ENCODE peak calls at places on chromosomes 4 and X, in seven cellular contexts. H, G, O, X, W, N and P are unnamed samples.

GRCh38 chrX:149453030-149453429 is 52.1 kb downstream of the IDS start:
- DNase-seq in H (peak), G (no peak), O (peak), X (no peak), W (peak), N (no peak), P (no peak)

GRCh38 chrX:39972340-39972739 is 125.4 kb downstream of the BCOR start:
- DNase-seq in H (no peak), G (no peak), O (no peak), X (no peak), W (no peak), N (no peak), P (no peak)

GRCh38 chr4:91035276-91035675 is 908.1 kb downstream of the CCSER1 start:
- DNase-seq in H (no peak), G (no peak), O (no peak), X (no peak), W (no peak), N (no peak), P (no peak)

GRCh38 chrX:40468033-40468979 is 112.5 kb upstream of the ATP6AP2 start:
- DNase-seq in H (peak), G (no peak), O (peak), X (peak), W (peak), N (peak), P (no peak)

GRCh38 chr4:123452585-123452984 is 56.0 kb downstream of the SPRY1 start:
- DNase-seq in H (peak), G (no peak), O (no peak), X (no peak), W (no peak), N (peak), P (no peak)

GRCh38 chrX:19017271-19017670 is 33.4 kb upstream of the PHKA2 start:
- DNase-seq in H (no peak), G (no peak), O (peak), X (no peak), W (no peak), N (peak), P (no peak)

GRCh38 chrX:115058276-115058675 is 40.9 kb upstream of the IL13RA2 start:
- DNase-seq in H (peak), G (no peak), O (no peak), X (no peak), W (no peak), N (no peak), P (no peak)

GRCh38 chrX:47160781-47161180 is 15.8 kb downstream of the RBM10 start:
- DNase-seq in H (no peak), G (no peak), O (no peak), X (no peak), W (no peak), N (no peak), P (no peak)

GRCh38 chrX:8139713-8140112 is 31.4 kb downstream of the VCX2 start:
- DNase-seq in H (no peak), G (no peak), O (no peak), X (no peak), W (no peak), N (no peak), P (no peak)

GRCh38 chr4:25092139-25092538 is 61.4 kb upstream of the LGI2 start:
- DNase-seq in H (no peak), G (no peak), O (no peak), X (no peak), W (no peak), N (no peak), P (peak)

GRCh38 chrX:133869270-133869669 is 116.1 kb downstream of the GPC3 start:
- DNase-seq in H (no peak), G (no peak), O (no peak), X (no peak), W (no peak), N (no peak), P (no peak)

GRCh38 chrX:68685722-68686683 is 38.5 kb downstream of the STARD8 start:
- DNase-seq in H (peak), G (no peak), O (peak), X (no peak), W (no peak), N (no peak), P (no peak)

GRCh38 chrX:19709812-19710518 is 177.4 kb downstream of the SH3KBP1 start:
- DNase-seq in H (peak), G (no peak), O (no peak), X (no peak), W (peak), N (no peak), P (no peak)

GRCh38 chr4:3688018-3688998 is 77.9 kb upstream of the ADRA2C start:
- DNase-seq in H (no peak), G (no peak), O (no peak), X (no peak), W (no peak), N (no peak), P (no peak)

GRCh38 chr4:84237008-84237407 is 262.1 kb downstream of the NKX6-1 start:
- DNase-seq in H (no peak), G (no peak), O (no peak), X (no peak), W (no peak), N (no peak), P (no peak)

GRCh38 chr4:39713691-39714090 is 15.8 kb downstream of the UBE2K start:
- DNase-seq in H (no peak), G (no peak), O (no peak), X (no peak), W (no peak), N (no peak), P (no peak)

GRCh38 chr4:186939766-186940165 is 216.1 kb upstream of the FAT1 start:
- DNase-seq in H (no peak), G (no peak), O (no peak), X (no peak), W (no peak), N (no peak), P (no peak)

GRCh38 chrX:129823523-129823922 is 20.2 kb downstream of the ZDHHC9 start:
- DNase-seq in H (no peak), G (no peak), O (no peak), X (no peak), W (no peak), N (no peak), P (no peak)

GRCh38 chr4:80918004-80918403 is 112.5 kb upstream of the BMP3 start:
- DNase-seq in H (no peak), G (no peak), O (no peak), X (no peak), W (no peak), N (no peak), P (peak)

GRCh38 chr4:140666889-140667614 is 89.1 kb downstream of the TBC1D9 start:
- DNase-seq in H (no peak), G (no peak), O (no peak), X (no peak), W (no peak), N (no peak), P (no peak)

GRCh38 chrX:108267561-108267960 is 170.7 kb downstream of the COL4A6 start:
- DNase-seq in H (no peak), G (no peak), O (no peak), X (no peak), W (no peak), N (no peak), P (no peak)

GRCh38 chrX:119981286-119982070 is 37.9 kb upstream of the NKAP start:
- DNase-seq in H (peak), G (no peak), O (no peak), X (no peak), W (peak), N (peak), P (no peak)

GRCh38 chrX:45329217-45329616 is 128.5 kb upstream of the DIPK2B start:
- DNase-seq in H (no peak), G (no peak), O (no peak), X (no peak), W (peak), N (no peak), P (no peak)

GRCh38 chrX:106246511-106246910 is 78.4 kb downstream of the PWWP3B start:
- DNase-seq in H (no peak), G (no peak), O (no peak), X (no peak), W (no peak), N (no peak), P (no peak)

GRCh38 chrX:16695079-16695676 is 17.3 kb downstream of the CTPS2 start:
- DNase-seq in H (peak), G (no peak), O (peak), X (no peak), W (peak), N (peak), P (peak)

GRCh38 chrX:150766351-150767044 is 73.3 kb downstream of the MTMR1 start:
- DNase-seq in H (no peak), G (no peak), O (peak), X (no peak), W (no peak), N (no peak), P (no peak)

GRCh38 chrX:5646818-5647217 is 581.8 kb downstream of the NLGN4X start:
- DNase-seq in H (no peak), G (no peak), O (no peak), X (peak), W (no peak), N (no peak), P (no peak)

GRCh38 chrX:45050558-45050957 is 150.1 kb downstream of the DIPK2B start:
- DNase-seq in H (no peak), G (no peak), O (no peak), X (no peak), W (no peak), N (no peak), P (no peak)

GRCh38 chr4:13920111-13920875 is 292.8 kb upstream of the BOD1L1 start:
- DNase-seq in H (no peak), G (peak), O (no peak), X (no peak), W (no peak), N (no peak), P (no peak)

GRCh38 chr4:13919021-13919441 is 291.5 kb upstream of the BOD1L1 start:
- DNase-seq in H (no peak), G (no peak), O (no peak), X (no peak), W (no peak), N (no peak), P (no peak)

GRCh38 chr4:13921805-13922204 is 294.3 kb upstream of the BOD1L1 start:
- DNase-seq in H (no peak), G (no peak), O (no peak), X (no peak), W (no peak), N (peak), P (no peak)

GRCh38 chr4:13922459-13922858 is 294.9 kb upstream of the BOD1L1 start:
- DNase-seq in H (no peak), G (no peak), O (no peak), X (no peak), W (no peak), N (no peak), P (no peak)

GRCh38 chr4:13920901-13921300 is 293.4 kb upstream of the BOD1L1 start:
- DNase-seq in H (peak), G (peak), O (no peak), X (no peak), W (no peak), N (peak), P (no peak)
- TF ChIP-seq POLR2AphosphoS5 in H (peak), G (no peak), O (no peak), X (no peak), W (no peak), N (no peak), P (no peak)

GRCh38 chr4:47519239-47519883 is 34.3 kb downstream of the ATP10D start:
- DNase-seq in H (no peak), G (no peak), O (no peak), X (peak), W (no peak), N (no peak), P (no peak)
- H3K9ac ChIP-seq in H (no peak), G (no peak), O (no peak), X (peak), W (no peak), N (no peak), P (no peak)

GRCh38 chrX:25004040-25004439 is 11.7 kb downstream of the ARX start:
- DNase-seq in H (no peak), G (no peak), O (no peak), X (no peak), W (no peak), N (no peak), P (no peak)
- TF ChIP-seq EZH2 in H (no peak), G (no peak), O (no peak), X (no peak), W (no peak), N (no peak), P (no peak)

GRCh38 chr4:7738458-7739076 is 201.1 kb downstream of the AFAP1 start:
- DNase-seq in H (no peak), G (no peak), O (no peak), X (no peak), W (no peak), N (no peak), P (no peak)
- TF ChIP-seq POLR2AphosphoS5 in H (no peak), G (no peak), O (no peak), X (no peak), W (no peak), N (no peak), P (no peak)

GRCh38 chrX:100980608-100981497 is 11.3 kb downstream of the ARL13A start:
- DNase-seq in H (peak), G (no peak), O (no peak), X (no peak), W (peak), N (peak), P (no peak)

GRCh38 chrX:100984818-100985217 is 15.3 kb downstream of the ARL13A start:
- DNase-seq in H (no peak), G (no peak), O (no peak), X (no peak), W (no peak), N (no peak), P (no peak)

GRCh38 chrX:100976211-100976610 is 6.7 kb downstream of the ARL13A start:
- DNase-seq in H (no peak), G (no peak), O (no peak), X (no peak), W (no peak), N (no peak), P (no peak)

GRCh38 chrX:100975212-100975611 is 5.7 kb downstream of the ARL13A start:
- DNase-seq in H (no peak), G (no peak), O (no peak), X (no peak), W (no peak), N (no peak), P (no peak)

DNA sequence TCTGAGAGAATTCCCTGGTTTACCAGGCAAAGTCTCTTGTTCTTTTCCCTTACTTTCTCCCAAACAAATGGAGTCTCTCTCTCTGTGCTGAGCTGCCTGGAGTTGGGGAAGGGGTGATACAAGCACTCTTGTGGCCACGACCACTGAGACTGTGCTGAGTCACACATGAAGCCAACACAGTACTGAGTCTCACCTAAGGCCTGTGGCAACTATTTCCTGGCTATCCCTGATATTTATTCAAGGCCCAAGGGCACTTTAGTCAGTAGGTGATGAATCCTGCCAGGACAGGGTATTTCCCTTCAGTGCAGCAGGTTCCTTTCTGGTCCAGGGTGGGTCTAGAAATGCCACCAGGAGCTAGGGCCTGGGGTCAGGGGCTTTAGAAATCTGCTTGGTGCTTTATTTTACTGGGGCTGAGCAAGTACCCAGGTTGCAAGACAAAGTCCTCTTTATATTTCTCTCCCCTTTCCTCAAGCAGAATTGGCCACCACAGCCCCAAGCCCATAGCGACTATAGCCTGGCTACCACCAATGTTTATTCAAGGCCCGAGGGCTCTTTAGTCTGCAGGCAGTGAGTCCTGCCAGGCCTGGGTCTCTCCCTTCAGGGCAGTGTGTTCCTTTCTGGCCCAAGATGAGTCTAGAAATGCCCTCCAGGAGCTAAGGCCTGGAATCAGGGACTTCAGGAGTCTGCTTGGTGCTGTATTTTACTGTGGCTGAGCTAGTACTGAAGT is 10.5 kb downstream of the ARL13A start:
- DNase-seq in H (no peak), G (no peak), O (no peak), X (no peak), W (no peak), N (peak), P (no peak)
- H3K9ac ChIP-seq in H (no peak), G (no peak), O (no peak), X (no peak), W (peak), N (no peak), P (no peak)

DNA sequence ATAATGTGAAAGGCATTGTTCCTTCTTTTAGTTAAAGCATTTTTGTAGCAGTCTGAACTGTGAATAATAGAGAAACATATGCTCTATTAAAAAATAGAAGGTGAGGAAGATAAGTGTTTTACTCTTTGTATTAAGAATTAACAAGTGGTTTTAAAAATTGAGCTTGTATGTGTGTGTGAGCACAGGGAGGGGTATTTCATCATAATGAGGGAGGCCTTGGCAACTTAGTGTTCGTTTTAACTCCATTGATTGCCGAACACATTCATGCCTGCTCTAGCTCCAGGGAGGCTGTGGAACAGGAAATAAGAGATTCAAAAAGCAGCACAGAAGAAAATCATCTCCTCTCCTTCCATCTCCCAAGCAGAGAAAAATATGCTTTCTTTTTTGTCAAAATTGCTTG is 14.8 kb downstream of the SHROOM3 start:
- DNase-seq in H (no peak), G (no peak), O (no peak), X (no peak), W (no peak), N (no peak), P (no peak)
- TF ChIP-seq EZH2 in H (no peak), G (no peak), O (no peak), X (no peak), W (no peak), N (no peak), P (no peak)